ENCODE peak calls at places on chromosomes 16 and 17, in eight cellular contexts. One of them, this sample, is unnamed.

GRCh38 chr16:48330847-48331204 is 54.4 kb downstream of the SIAH1 start:
- DNase-seq in OCI-LY7: no peak
- DNase-seq in stimulated activated CD8-positive, alpha-beta memory T cell treated with anti-CD3 and anti-CD28 coated beads, Interleukin-4, amount 100 ng/mL, for 4 hours: no peak
- DNase-seq in left ventricle myocardium superior: no peak
- DNase-seq in cerebellar nuclear complex: no peak
- DNase-seq in GM12865: no peak
- DNase-seq in kidney: no peak
- DNase-seq in fibroblast of lung: no peak
- DNase-seq in this sample: no peak

GRCh38 chr16:7086842-7087616 is 245.6 kb upstream of the RBFOX1 start:
- DNase-seq in cerebellar nuclear complex: peak; percentile 53
- DNase-seq in OCI-LY7: no peak
- DNase-seq in GM12865: no peak
- DNase-seq in fibroblast of lung: no peak
- DNase-seq in left ventricle myocardium superior: peak; percentile 52
- DNase-seq in kidney: peak; percentile 57
- DNase-seq in stimulated activated CD8-positive, alpha-beta memory T cell treated with anti-CD3 and anti-CD28 coated beads, Interleukin-4, amount 100 ng/mL, for 4 hours: no peak
- DNase-seq in this sample: no peak

GRCh38 chr16:53094013-53094630 is 39.3 kb downstream of the CHD9 start:
- DNase-seq in fibroblast of lung: no peak
- DNase-seq in OCI-LY7: peak; percentile 71
- DNase-seq in stimulated activated CD8-positive, alpha-beta memory T cell treated with anti-CD3 and anti-CD28 coated beads, Interleukin-4, amount 100 ng/mL, for 4 hours: no peak
- DNase-seq in kidney: peak; percentile 89
- DNase-seq in left ventricle myocardium superior: peak; percentile 73
- DNase-seq in GM12865: peak; percentile 85
- DNase-seq in cerebellar nuclear complex: no peak
- DNase-seq in this sample: no peak

GRCh38 chr17:20825539-20825938 is 217.3 kb downstream of the USP22 start:
- DNase-seq in GM12865: no peak
- DNase-seq in cerebellar nuclear complex: no peak
- DNase-seq in stimulated activated CD8-positive, alpha-beta memory T cell treated with anti-CD3 and anti-CD28 coated beads, Interleukin-4, amount 100 ng/mL, for 4 hours: no peak
- DNase-seq in fibroblast of lung: no peak
- DNase-seq in left ventricle myocardium superior: no peak
- DNase-seq in kidney: no peak
- DNase-seq in OCI-LY7: no peak
- DNase-seq in this sample: no peak

GRCh38 chr16:89325861-89326471 is 108.5 kb downstream of the ZNF778 start:
- DNase-seq in cerebellar nuclear complex: peak; percentile 60
- DNase-seq in GM12865: peak; percentile 66
- DNase-seq in stimulated activated CD8-positive, alpha-beta memory T cell treated with anti-CD3 and anti-CD28 coated beads, Interleukin-4, amount 100 ng/mL, for 4 hours: no peak
- DNase-seq in fibroblast of lung: peak; percentile 82
- DNase-seq in left ventricle myocardium superior: peak; percentile 52
- DNase-seq in kidney: peak; percentile 65
- DNase-seq in OCI-LY7: peak; percentile 44
- DNase-seq in this sample: no peak

GRCh38 chr16:2856686-2857450 is 1.1 kb downstream of the PRSS22 start:
- DNase-seq in GM12865: no peak
- DNase-seq in fibroblast of lung: no peak
- DNase-seq in cerebellar nuclear complex: no peak
- DNase-seq in kidney: no peak
- DNase-seq in stimulated activated CD8-positive, alpha-beta memory T cell treated with anti-CD3 and anti-CD28 coated beads, Interleukin-4, amount 100 ng/mL, for 4 hours: no peak
- DNase-seq in OCI-LY7: no peak
- DNase-seq in left ventricle myocardium superior: no peak
- DNase-seq in this sample: no peak

GRCh38 chr17:14318109-14318905 is 17.4 kb downstream of the HS3ST3B1 start:
- DNase-seq in GM12865: no peak
- DNase-seq in left ventricle myocardium superior: no peak
- DNase-seq in kidney: no peak
- DNase-seq in cerebellar nuclear complex: no peak
- DNase-seq in OCI-LY7: no peak
- DNase-seq in fibroblast of lung: no peak
- DNase-seq in stimulated activated CD8-positive, alpha-beta memory T cell treated with anti-CD3 and anti-CD28 coated beads, Interleukin-4, amount 100 ng/mL, for 4 hours: no peak
- DNase-seq in this sample: no peak

GRCh38 chr17:20073056-20073979 is 64.2 kb downstream of the SPECC1 start:
- DNase-seq in left ventricle myocardium superior: peak; percentile 73
- DNase-seq in fibroblast of lung: peak; percentile 52
- DNase-seq in GM12865: peak; percentile 62
- DNase-seq in cerebellar nuclear complex: no peak
- DNase-seq in OCI-LY7: no peak
- DNase-seq in stimulated activated CD8-positive, alpha-beta memory T cell treated with anti-CD3 and anti-CD28 coated beads, Interleukin-4, amount 100 ng/mL, for 4 hours: peak; percentile 8
- DNase-seq in kidney: peak; percentile 88
- DNase-seq in this sample: no peak

GRCh38 chr17:48389903-48390302 is 40.1 kb downstream of the SKAP1 start:
- DNase-seq in left ventricle myocardium superior: no peak
- DNase-seq in stimulated activated CD8-positive, alpha-beta memory T cell treated with anti-CD3 and anti-CD28 coated beads, Interleukin-4, amount 100 ng/mL, for 4 hours: no peak
- DNase-seq in kidney: no peak
- DNase-seq in OCI-LY7: no peak
- DNase-seq in fibroblast of lung: no peak
- DNase-seq in cerebellar nuclear complex: no peak
- DNase-seq in GM12865: no peak
- DNase-seq in this sample: no peak